ENCODE peak calls at places on chromosomes 11 and 22, in seven cellular contexts. P, A, C, Z, N, R and Q are unnamed samples.
A peak's percentile ranks its signal among the peaks of the same experiment; 100 is the strongest.

GRCh38 chr11:9285850-9286587 is 20.9 kb upstream of the DENND5A start:
- DNase-seq in P (no peak), A (no peak), C (no peak), Z (no peak), N (no peak), R (no peak), Q (no peak)

GRCh38 chr11:119722281-119722794 is 6.7 kb downstream of the NECTIN1 start:
- DNase-seq in P (no peak), A (peak; percentile 71), C (no peak), Z (no peak), N (no peak), R (no peak), Q (no peak)

GRCh38 chr11:69510471-69511357 is 29.3 kb downstream of the LINC01488 start:
- DNase-seq in P (no peak), A (no peak), C (peak; percentile 44), Z (no peak), N (no peak), R (peak; percentile 33), Q (no peak)

GRCh38 chr11:35791088-35791958 is 128.7 kb downstream of the TRIM44 start:
- DNase-seq in P (no peak), A (no peak), C (no peak), Z (no peak), N (no peak), R (no peak), Q (no peak)

GRCh38 chr22:48084041-48084748 is 1321.7 kb downstream of the TBC1D22A start:
- DNase-seq in P (no peak), A (no peak), C (no peak), Z (peak; percentile 46), N (no peak), R (no peak), Q (no peak)

GRCh38 chr22:37633693-37634504 is 5.6 kb upstream of the SH3BP1 start:
- DNase-seq in P (peak; percentile 88), A (peak; percentile 59), C (peak; percentile 76), Z (peak; percentile 65), N (peak; percentile 75), R (peak; percentile 89), Q (peak; percentile 85)

GRCh38 chr11:62593434-62594044 is 2.2 kb upstream of the TUT1 start:
- DNase-seq in P (no peak), A (peak; percentile 84), C (peak; percentile 70), Z (peak; percentile 73), N (peak; percentile 77), R (peak; percentile 90), Q (peak; percentile 70)

GRCh38 chr11:34972892-34973291 is 56.5 kb downstream of the PDHX start:
- DNase-seq in P (no peak), A (no peak), C (no peak), Z (no peak), N (no peak), R (no peak), Q (no peak)

GRCh38 chr11:22065472-22065871 is 127.4 kb upstream of the ANO5 start:
- DNase-seq in P (no peak), A (no peak), C (no peak), Z (no peak), N (no peak), R (no peak), Q (no peak)

GRCh38 chr11:71478216-71478840 is 25.3 kb downstream of the NADSYN1 start:
- DNase-seq in P (no peak), A (no peak), C (no peak), Z (no peak), N (no peak), R (no peak), Q (no peak)

GRCh38 chr11:114399903-114400221 is 449 bp downstream of the C11orf71 start:
- DNase-seq in P (peak; percentile 86), A (peak; percentile 65), C (no peak), Z (peak; percentile 60), N (no peak), R (peak; percentile 82), Q (no peak)

GRCh38 chr22:19178065-19178658 is 374 bp downstream of the SLC25A1 start:
- DNase-seq in P (peak; percentile 76), A (peak; percentile 79), C (no peak), Z (peak; percentile 56), N (peak; percentile 79), R (peak; percentile 74), Q (no peak)

GRCh38 chr11:64373598-64373974 is 14.6 kb downstream of the RPS6KA4 start:
- DNase-seq in P (no peak), A (no peak), C (no peak), Z (peak; percentile 46), N (no peak), R (no peak), Q (no peak)

GRCh38 chr11:86372586-86372985 is 2.1 kb upstream of the CCDC81 start:
- DNase-seq in P (no peak), A (no peak), C (no peak), Z (no peak), N (no peak), R (no peak), Q (no peak)

GRCh38 chr11:96235725-96236124 is 107.3 kb downstream of the MAML2 start:
- DNase-seq in P (no peak), A (no peak), C (no peak), Z (no peak), N (no peak), R (no peak), Q (no peak)

GRCh38 chr11:56783448-56784041 is 35.0 kb upstream of the OR9G4 start:
- DNase-seq in P (no peak), A (peak; percentile 59), C (peak; percentile 17), Z (peak; percentile 66), N (no peak), R (no peak), Q (no peak)

GRCh38 chr11:78514922-78515502 is 59.7 kb downstream of the NARS2 start:
- DNase-seq in P (no peak), A (no peak), C (no peak), Z (no peak), N (no peak), R (no peak), Q (no peak)

GRCh38 chr11:34926101-34926830 is 9.8 kb downstream of the PDHX start:
- DNase-seq in P (no peak), A (peak; percentile 51), C (peak; percentile 24), Z (peak; percentile 58), N (no peak), R (no peak), Q (no peak)

GRCh38 chr11:82754410-82754809 is 20.7 kb upstream of the FAM181B start:
- DNase-seq in P (no peak), A (peak; percentile 69), C (no peak), Z (no peak), N (no peak), R (no peak), Q (no peak)

GRCh38 chr11:103829596-103829995 is 206.8 kb upstream of the DDI1 start:
- DNase-seq in P (no peak), A (no peak), C (no peak), Z (no peak), N (no peak), R (no peak), Q (no peak)

GRCh38 chr22:32823024-32823730 is 21.7 kb downstream of the TIMP3 start:
- DNase-seq in P (no peak), A (peak; percentile 49), C (no peak), Z (peak; percentile 25), N (peak; percentile 57), R (no peak), Q (no peak)

DNA sequence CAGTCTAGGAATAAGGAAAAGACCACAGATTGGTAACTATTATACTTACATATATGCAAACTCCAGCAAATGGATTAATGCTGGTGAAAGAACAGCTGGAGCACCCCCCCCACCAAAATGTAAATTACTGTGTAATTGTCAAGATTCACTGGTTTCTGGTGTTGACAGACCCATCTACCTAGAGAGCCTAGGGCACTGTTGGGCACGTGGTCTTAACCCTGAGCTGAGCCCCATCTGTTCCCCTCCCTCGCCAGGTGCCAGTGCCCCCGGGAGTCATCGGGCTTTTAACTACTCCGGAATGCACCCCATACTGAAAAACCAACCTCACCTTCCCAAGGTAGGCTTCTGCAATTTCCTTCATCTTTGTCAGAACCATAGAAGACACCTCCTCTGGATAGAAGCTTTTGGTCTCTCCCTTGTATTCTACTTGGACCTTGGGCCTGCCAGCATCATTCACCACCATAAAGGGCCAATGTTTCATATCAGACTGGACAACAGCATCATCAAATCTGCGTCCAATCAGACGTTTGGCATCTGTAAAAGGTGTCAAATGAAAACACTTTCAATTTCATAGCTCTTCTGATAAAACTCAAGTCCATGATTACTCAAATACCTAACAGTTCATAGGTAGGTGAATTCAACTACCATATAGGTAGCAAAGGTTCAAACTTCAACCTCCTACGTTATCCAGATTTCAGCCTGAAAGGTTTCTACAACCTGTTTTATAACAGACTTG is 1.5 kb downstream of the HSPA8 start:
- DNase-seq in P (no peak), A (peak; percentile 86), C (no peak), Z (peak; percentile 42), N (no peak), R (no peak), Q (no peak)
- H3K27ac ChIP-seq in P (peak overlapping the region; percentile 98), A (peak overlapping the region; percentile 100), C (no peak overlapping the region), Z (peak overlapping the region; percentile 92), N (peak overlapping the region; percentile 100), R (peak overlapping the region; percentile 100), Q (peak overlapping the region; percentile 100)

GRCh38 chr11:118610220-118610772 is 2.9 kb downstream of the PHLDB1 start:
- DNase-seq in P (no peak), A (no peak), C (no peak), Z (no peak), N (no peak), R (no peak), Q (no peak)

GRCh38 chr11:118606844-118607228 is 579 bp upstream of the PHLDB1 start:
- DNase-seq in P (no peak), A (no peak), C (no peak), Z (no peak), N (no peak), R (no peak), Q (no peak)

GRCh38 chr11:118609380-118610219 is 2.2 kb downstream of the PHLDB1 start:
- DNase-seq in P (no peak), A (no peak), C (no peak), Z (no peak), N (no peak), R (no peak), Q (peak; percentile 51)

GRCh38 chr11:118607401-118608267 is at the start of gene PHLDB1:
- DNase-seq in P (peak; percentile 92), A (no peak), C (peak; percentile 60), Z (peak; percentile 18), N (no peak), R (peak; percentile 71), Q (peak; percentile 85)

GRCh38 chr11:118608268-118609214 is 1.1 kb downstream of the PHLDB1 start:
- DNase-seq in P (peak; percentile 94), A (no peak), C (peak; percentile 77), Z (no peak), N (no peak), R (peak; percentile 77), Q (no peak)
- H3K27ac ChIP-seq in P (peak overlapping the region; percentile 98), A (peak overlapping the region; percentile 65), C (peak overlapping the region; percentile 89), Z (no peak overlapping the region), N (peak overlapping the region; percentile 85), R (peak overlapping the region; percentile 90), Q (peak overlapping the region; percentile 98)

DNA sequence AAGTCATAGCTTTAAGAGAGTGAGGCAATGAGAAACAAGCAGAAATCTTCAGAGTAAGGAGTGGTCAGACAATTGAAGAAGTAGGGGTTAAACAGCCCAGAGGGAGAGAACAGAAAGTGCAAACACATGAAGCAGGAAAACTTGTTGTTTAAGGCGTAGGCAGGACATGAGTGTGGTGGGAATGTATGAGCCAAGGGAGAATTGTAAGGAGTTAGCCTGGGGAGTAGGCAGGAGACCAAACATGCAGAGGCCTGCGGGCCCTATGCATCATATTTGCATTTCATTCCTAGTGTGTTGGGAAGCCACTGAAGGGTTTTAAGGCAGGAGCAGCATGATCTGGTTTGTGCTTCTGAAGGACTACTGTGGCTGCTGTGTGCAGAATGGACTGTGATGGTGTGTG is 180.0 kb upstream of the C11orf87 start:
- DNase-seq in P (no peak), A (no peak), C (no peak), Z (no peak), N (no peak), R (no peak), Q (no peak)
- H3K27ac ChIP-seq in P (no peak overlapping the region), A (no peak overlapping the region), C (no peak overlapping the region), Z (no peak overlapping the region), N (no peak overlapping the region), R (no peak overlapping the region), Q (no peak overlapping the region)

GRCh38 chr22:46116491-46116958 is 33.8 kb upstream of the PPARA start:
- DNase-seq in P (peak; percentile 97), A (peak; percentile 85), C (peak; percentile 74), Z (peak; percentile 89), N (peak; percentile 96), R (peak; percentile 94), Q (peak; percentile 93)
- H3K27ac ChIP-seq in P (peak overlapping the region; percentile 55), A (peak overlapping the region; percentile 72), C (no peak overlapping the region), Z (no peak overlapping the region), N (no peak overlapping the region), R (peak overlapping the region; percentile 65), Q (peak overlapping the region; percentile 75)